ENCODE peak calls at places on chromosomes 11 and 22, in four cellular contexts. W, P, N and L are unnamed samples.

GRCh38 chr22:41697126-41697775 is 2.1 kb upstream of the MEI1 start:
- DNase-seq in N (peak), P (peak), W (peak), L (peak)

GRCh38 chr11:415640-416041 is 842 bp upstream of the SIGIRR start:
- DNase-seq in W (no peak), P (no peak), N (no peak), L (peak)

GRCh38 chr11:59822989-59823566 is 12.5 kb upstream of the MRPL16 start:
- DNase-seq in N (peak), W (peak), P (peak), L (no peak)

GRCh38 chr11:79413258-79413657 is 27.6 kb downstream of the TENM4 start:
- DNase-seq in N (peak), W (peak), P (peak), L (no peak)

GRCh38 chr11:1890856-1891830 is 552 bp downstream of the PRR33 start:
- DNase-seq in W (no peak), N (no peak), P (no peak), L (no peak)

GRCh38 chr11:119699227-119699626 is 29.8 kb downstream of the NECTIN1 start:
- DNase-seq in N (no peak), P (peak), W (no peak), L (no peak)

GRCh38 chr11:15697437-15698236 is 582.9 kb downstream of the INSC start:
- DNase-seq in P (no peak), W (no peak), N (no peak), L (no peak)

GRCh38 chr22:48955351-48956311 is 872.0 kb downstream of the BRD1 start:
- DNase-seq in P (no peak), W (no peak), N (no peak), L (peak)

GRCh38 chr22:18970180-18970947 is 34.3 kb upstream of the PRODH start:
- DNase-seq in N (peak), P (peak), W (no peak), L (peak)

GRCh38 chr11:71178076-71178475 is 74.3 kb downstream of the SHANK2 start:
- DNase-seq in N (no peak), P (peak), W (no peak), L (no peak)

GRCh38 chr11:60129853-60130252 is 41.4 kb downstream of the MS4A2 start:
- DNase-seq in P (no peak), N (no peak), W (no peak), L (no peak)

GRCh38 chr11:84687433-84687832 is 939.7 kb downstream of the DLG2 start:
- DNase-seq in W (no peak), N (no peak), P (no peak), L (no peak)

GRCh38 chr11:66081505-66081904 is 11.4 kb downstream of the PACS1 start:
- DNase-seq in W (no peak), P (peak), N (no peak), L (no peak)

GRCh38 chr11:108788565-108789199 is 123.8 kb downstream of the DDX10 start:
- DNase-seq in P (peak), W (peak), N (peak), L (peak)

GRCh38 chr11:63687845-63688244 is 6.5 kb downstream of the RTN3 start:
- DNase-seq in N (no peak), W (no peak), P (no peak), L (no peak)

GRCh38 chr22:35367331-35367886 is 13.5 kb upstream of the HMOX1 start:
- DNase-seq in N (no peak), P (no peak), W (no peak), L (no peak)

GRCh38 chr22:27795053-27795452 is 6.5 kb downstream of the MN1 start:
- DNase-seq in P (no peak), W (no peak), N (no peak), L (no peak)

GRCh38 chr11:125763483-125763882 is 15.1 kb downstream of the PATE2 start:
- DNase-seq in P (no peak), W (no peak), N (no peak), L (no peak)

GRCh38 chr11:92979176-92979575 is 9.7 kb downstream of the MTNR1B start:
- DNase-seq in P (peak), W (peak), N (no peak), L (no peak)

GRCh38 chr11:12258451-12258850 is 118.9 kb upstream of the PARVA start:
- DNase-seq in P (peak), N (no peak), W (peak), L (no peak)

GRCh38 chr11:124440608-124441007 is 4.9 kb downstream of the OR8B8 start:
- DNase-seq in N (no peak), W (no peak), P (no peak), L (no peak)

GRCh38 chr11:89516496-89516895 is 25.3 kb upstream of the NOX4 start:
- DNase-seq in P (no peak), N (no peak), W (no peak), L (no peak)

GRCh38 chr22:47551438-47551788 is 789.0 kb downstream of the TBC1D22A start:
- DNase-seq in N (no peak), W (no peak), P (no peak), L (no peak)

GRCh38 chr11:69642549-69642912 is 1.6 kb downstream of the CCND1 start:
- DNase-seq in N (no peak), W (no peak), P (no peak), L (no peak)

GRCh38 chr11:86749376-86749775 is 51.0 kb upstream of the PRSS23 start:
- DNase-seq in N (no peak), P (no peak), W (no peak), L (no peak)

GRCh38 chr11:128522943-128523518 is 64.3 kb downstream of the ETS1 start:
- DNase-seq in P (peak), W (no peak), N (no peak), L (no peak)

DNA sequence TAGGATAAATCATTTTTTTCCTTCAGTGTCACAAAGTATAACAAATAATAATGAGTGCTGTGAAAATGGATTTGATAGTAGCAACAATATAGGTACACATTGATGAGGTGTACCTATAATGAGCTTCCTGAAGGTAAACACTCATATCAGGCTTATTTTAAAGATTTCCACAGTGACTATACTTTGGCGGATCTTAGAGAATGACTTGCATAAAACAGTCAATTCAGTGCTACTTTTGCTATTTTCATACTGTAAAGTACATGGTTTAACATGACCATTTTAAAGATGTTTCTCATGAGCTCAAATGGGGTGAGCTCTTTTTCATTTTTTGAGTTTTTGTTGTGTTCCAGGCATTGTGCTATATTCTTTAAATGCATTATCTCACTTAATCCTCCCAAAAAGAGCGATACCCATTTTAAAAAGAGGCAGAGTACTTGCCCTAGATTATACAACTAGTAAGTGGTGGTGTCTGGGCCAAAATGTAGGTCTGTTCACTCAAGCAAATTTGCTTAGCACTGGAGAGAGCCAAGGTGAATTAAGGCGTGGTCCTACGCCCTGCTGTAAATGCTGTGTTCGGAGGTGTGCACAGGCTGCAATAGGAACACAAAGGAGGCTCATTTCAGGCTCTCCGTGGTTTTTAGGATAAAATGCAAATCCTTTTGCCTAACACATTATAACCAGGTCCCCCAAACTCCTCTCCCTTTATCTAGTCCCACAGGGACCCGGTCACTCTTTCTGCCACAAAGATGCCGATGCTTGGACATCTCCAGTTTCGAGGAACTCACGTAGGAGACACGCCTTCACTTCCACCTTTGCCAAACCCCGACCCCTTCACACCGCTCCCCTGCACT is 617 bp upstream of the ALKBH3 start:
- DNase-seq in P (no peak), W (no peak), N (no peak), L (no peak)
- H2BK15ac ChIP-seq in P (no peak), W (peak), N (no peak), L (peak)

GRCh38 chr11:5596611-5597201 is at the start of gene TRIM6:
- DNase-seq in P (peak), W (peak), N (peak), L (peak)
- H2BK15ac ChIP-seq in P (no peak), W (peak), N (no peak), L (peak)

GRCh38 chr11:9315078-9315688 is 790 bp upstream of the TMEM41B start:
- DNase-seq in N (no peak), P (no peak), W (peak), L (no peak)

GRCh38 chr11:9314291-9315077 is at the start of gene TMEM41B:
- DNase-seq in W (peak), P (peak), N (peak), L (peak)

GRCh38 chr11:9316334-9316733 is 1.9 kb upstream of the TMEM41B start:
- DNase-seq in N (no peak), W (no peak), P (no peak), L (no peak)

GRCh38 chr11:9320047-9320446 is 5.7 kb upstream of the TMEM41B start:
- DNase-seq in N (no peak), W (no peak), P (no peak), L (no peak)
- H2BK15ac ChIP-seq in N (no peak), W (no peak), P (no peak), L (no peak)

DNA sequence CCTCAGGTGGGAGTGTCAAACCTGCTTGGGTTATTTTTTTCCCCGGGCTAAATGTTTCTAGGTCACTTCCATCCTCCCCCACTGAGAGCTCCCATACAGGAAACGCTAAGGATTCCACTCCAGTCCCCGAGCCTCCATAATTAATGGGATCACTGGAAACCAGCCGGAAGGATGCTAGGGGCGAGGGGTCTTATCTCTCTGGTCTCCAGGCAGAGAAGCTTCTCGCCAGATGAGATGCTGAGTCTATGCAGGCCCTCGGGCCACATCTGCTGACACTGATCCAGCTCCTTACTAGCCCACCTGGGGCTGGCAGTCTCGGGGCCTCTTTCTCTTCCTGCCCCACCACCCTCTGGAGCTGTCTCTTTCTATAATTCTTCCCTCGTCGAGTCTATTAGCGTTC is 125.9 kb upstream of the SYT13 start:
- DNase-seq in P (peak), N (no peak), W (no peak), L (peak)
- H2BK15ac ChIP-seq in P (no peak), N (no peak), W (no peak), L (no peak)

DNA sequence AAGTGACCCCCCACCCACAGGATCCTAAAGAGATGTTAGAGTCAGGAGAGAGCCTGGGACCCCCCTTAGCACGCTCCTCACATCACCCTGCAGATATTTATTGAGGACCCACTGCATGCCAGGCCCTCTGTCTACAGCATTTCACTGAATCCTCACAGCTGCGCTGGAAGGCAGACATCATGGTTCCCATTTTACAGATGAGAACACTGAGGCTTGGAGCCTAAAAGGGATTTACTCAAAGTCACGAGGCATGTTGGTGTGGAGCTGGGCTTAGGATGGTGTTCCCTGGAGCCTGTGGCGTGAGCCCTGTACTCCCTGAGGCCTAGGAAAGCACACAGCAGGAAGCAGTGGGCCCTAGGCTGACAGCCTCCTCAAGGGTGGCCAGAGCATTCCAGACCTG is 39.2 kb upstream of the LRRC32 start:
- DNase-seq in W (no peak), N (no peak), P (no peak), L (no peak)
- H2BK15ac ChIP-seq in W (no peak), N (no peak), P (no peak), L (no peak)